ENCODE peak calls at places on chromosomes 6 and 20, in six cellular contexts. T, Y, R, J, A and K are unnamed samples.
A peak's percentile ranks its signal among the peaks of the same experiment; 100 is the strongest.

GRCh38 chr20:22446613-22447447 is 137.5 kb downstream of the FOXA2 start:
- DNase-seq in R (no peak), J (no peak), T (no peak), A (no peak), Y (no peak), K (no peak)

GRCh38 chr20:19672498-19672897 is 85.6 kb upstream of the RIN2 start:
- DNase-seq in T (no peak), Y (no peak), R (no peak), J (no peak), A (no peak), K (no peak)

GRCh38 chr6:97524846-97525245 is 241.8 kb upstream of the MMS22L start:
- DNase-seq in T (peak; percentile 85), A (no peak), R (no peak), J (peak; percentile 53), Y (no peak), K (peak; percentile 97)

GRCh38 chr6:21594427-21595264 is 1.1 kb downstream of the SOX4 start:
- DNase-seq in A (peak; percentile 72), J (no peak), R (peak; percentile 25), T (no peak), Y (peak; percentile 63), K (peak; percentile 68)

GRCh38 chr6:79403525-79403924 is 133.7 kb downstream of the LCA5 start:
- DNase-seq in Y (no peak), A (no peak), J (no peak), T (no peak), R (no peak), K (no peak)

GRCh38 chr6:44332585-44332984 is 9.9 kb upstream of the SPATS1 start:
- DNase-seq in A (peak; percentile 26), J (no peak), R (no peak), Y (peak; percentile 10), T (no peak), K (no peak)

GRCh38 chr6:14824835-14825223 is 421.0 kb upstream of the JARID2 start:
- DNase-seq in Y (no peak), T (no peak), A (no peak), J (no peak), R (no peak), K (peak; percentile 79)

GRCh38 chr6:67629268-67629667 is 1005.8 kb upstream of the ADGRB3 start:
- DNase-seq in Y (peak; percentile 1), A (peak; percentile 42), T (no peak), J (no peak), R (no peak), K (peak; percentile 62)

GRCh38 chr20:55880361-55880760 is 125.0 kb downstream of the CBLN4 start:
- DNase-seq in T (no peak), A (no peak), Y (no peak), J (no peak), R (no peak), K (no peak)

GRCh38 chr6:146543211-146543939 is at the start of gene RAB32:
- DNase-seq in R (peak; percentile 93), J (peak; percentile 85), Y (peak; percentile 95), T (peak; percentile 85), A (peak; percentile 95), K (peak; percentile 96)

GRCh38 chr6:24329022-24329421 is 28.8 kb downstream of the DCDC2 start:
- DNase-seq in Y (no peak), R (no peak), T (no peak), A (no peak), J (no peak), K (no peak)

GRCh38 chr6:5471044-5471443 is 209.7 kb downstream of the FARS2 start:
- DNase-seq in A (peak; percentile 72), R (peak; percentile 25), J (no peak), T (peak; percentile 58), Y (peak; percentile 58), K (peak; percentile 65)

GRCh38 chr6:68313911-68314310 is 321.2 kb upstream of the ADGRB3 start:
- DNase-seq in R (no peak), A (peak; percentile 36), T (no peak), Y (no peak), J (no peak), K (peak; percentile 39)

GRCh38 chr6:148239777-148240462 is 102.7 kb upstream of the SASH1 start:
- DNase-seq in A (peak; percentile 43), J (no peak), T (no peak), R (peak; percentile 96), Y (no peak), K (no peak)

GRCh38 chr20:32560989-32561830 is 23.9 kb downstream of the NOL4L start:
- DNase-seq in R (no peak), A (peak; percentile 30), J (peak; percentile 62), T (no peak), Y (no peak), K (no peak)

GRCh38 chr6:6736753-6737654 is 148.5 kb downstream of the LY86 start:
- DNase-seq in T (peak; percentile 88), R (peak; percentile 60), A (no peak), J (peak; percentile 82), Y (no peak), K (peak; percentile 85)

GRCh38 chr6:98014791-98015201 is 731.8 kb upstream of the MMS22L start:
- DNase-seq in A (no peak), J (no peak), Y (no peak), T (no peak), R (no peak), K (peak; percentile 3)

GRCh38 chr20:10609276-10609675 is 64.5 kb downstream of the JAG1 start:
- DNase-seq in J (no peak), R (no peak), T (no peak), Y (peak; percentile 86), A (peak; percentile 53), K (no peak)

GRCh38 chr6:118788702-118789101 is 105.2 kb upstream of the ASF1A start:
- DNase-seq in T (peak; percentile 1), R (no peak), Y (no peak), A (no peak), J (no peak), K (no peak)

GRCh38 chr20:881051-881820 is 34.9 kb downstream of the ANGPT4 start:
- DNase-seq in Y (peak; percentile 31), T (no peak), A (peak; percentile 24), R (no peak), J (no peak), K (peak; percentile 48)

GRCh38 chr6:111987295-111987694 is 66.6 kb upstream of the CCN6 start:
- DNase-seq in T (no peak), A (no peak), J (no peak), R (peak; percentile 45), Y (peak; percentile 50), K (no peak)

GRCh38 chr20:20491110-20491783 is 123.3 kb downstream of the INSM1 start:
- DNase-seq in Y (peak; percentile 82), R (no peak), A (no peak), J (no peak), T (no peak), K (no peak)

GRCh38 chr6:150919938-150920337 is 54.4 kb downstream of the MTHFD1L start:
- DNase-seq in Y (no peak), R (no peak), J (no peak), T (no peak), A (no peak), K (no peak)

GRCh38 chr6:108068182-108068581 is 6.4 kb downstream of the OSTM1 start:
- DNase-seq in J (no peak), A (no peak), Y (no peak), R (no peak), T (no peak), K (no peak)

DNA sequence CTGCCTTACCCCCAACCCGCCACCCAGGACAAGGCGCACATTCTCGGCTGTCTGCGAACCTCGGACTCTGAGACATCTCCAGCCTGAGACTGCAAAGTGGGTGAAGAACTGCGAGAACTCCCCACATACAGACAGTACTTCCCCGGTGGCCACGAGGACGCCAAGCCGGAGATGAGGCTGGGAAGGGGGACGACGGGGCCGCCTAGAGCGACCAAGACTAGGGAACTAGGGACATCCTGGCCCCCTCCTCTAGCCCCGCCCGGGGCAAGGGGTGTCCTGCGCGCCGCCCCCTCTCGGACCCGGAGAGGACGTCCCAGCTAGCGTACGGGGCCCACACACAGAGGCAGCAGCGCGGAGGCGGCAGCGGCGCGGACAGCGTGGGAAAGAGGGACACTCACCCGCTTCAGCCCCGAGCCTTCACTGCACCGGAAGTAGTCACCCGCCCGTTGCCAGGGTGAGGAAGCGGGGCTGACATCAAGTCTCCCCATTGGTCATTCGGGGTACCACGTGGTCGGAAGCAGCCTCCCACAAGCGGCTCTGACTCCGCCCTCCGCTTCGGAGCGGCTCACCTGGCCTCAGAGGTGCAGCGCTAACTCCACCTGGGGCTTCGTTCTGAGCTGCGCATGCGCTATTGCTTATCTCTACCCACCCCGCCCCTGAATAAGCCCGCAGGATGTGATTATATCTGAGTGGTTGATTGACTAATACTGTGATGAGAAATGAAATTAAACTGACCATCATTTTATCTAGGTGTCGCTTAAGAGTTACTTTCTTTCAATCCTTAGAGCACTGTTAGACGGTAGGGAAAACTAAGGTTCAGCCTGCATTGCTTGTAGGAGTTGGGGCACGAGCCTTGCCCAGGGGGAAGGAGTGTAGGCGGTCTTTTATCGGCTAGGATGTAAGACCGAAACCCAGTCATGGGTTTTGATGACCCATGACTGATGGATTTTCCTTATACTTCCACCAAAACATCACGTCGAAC is at the start of gene TASP1:
- DNase-seq in T (peak; percentile 99), Y (peak; percentile 94), A (peak; percentile 96), J (peak; percentile 96), R (peak; percentile 100), K (peak; percentile 99)
- H3K18ac ChIP-seq in T (no peak within 1 kb of the TSS), Y (peak within 1 kb of the TSS; percentile 37), A (peak within 1 kb of the TSS; percentile 67), J (peak within 1 kb of the TSS; percentile 34), R (peak within 1 kb of the TSS; percentile 82), K (no peak within 1 kb of the TSS)

GRCh38 chr6:87408721-87409155 is 966 bp downstream of the CFAP206 start:
- DNase-seq in Y (no peak), A (no peak), T (no peak), R (peak; percentile 86), J (no peak), K (no peak)

GRCh38 chr6:87407531-87407895 is 259 bp upstream of the CFAP206 start:
- DNase-seq in R (no peak), A (peak; percentile 71), J (no peak), Y (peak; percentile 41), T (no peak), K (no peak)

GRCh38 chr6:87407896-87408720 is at the start of gene CFAP206:
- DNase-seq in R (peak; percentile 87), A (peak; percentile 88), T (peak; percentile 86), J (peak; percentile 89), Y (peak; percentile 80), K (peak; percentile 89)
- H3K18ac ChIP-seq in R (peak within 1 kb of the TSS; percentile 95), A (peak within 1 kb of the TSS; percentile 46), T (peak within 1 kb of the TSS; percentile 85), J (no peak within 1 kb of the TSS), Y (peak within 1 kb of the TSS; percentile 77), K (peak within 1 kb of the TSS; percentile 95)

GRCh38 chr20:24580855-24581254 is 111.4 kb downstream of the SYNDIG1 start:
- DNase-seq in Y (no peak), R (no peak), T (no peak), J (no peak), A (no peak), K (no peak)
- H3K18ac ChIP-seq in Y (no peak overlapping the region), R (no peak overlapping the region), T (no peak overlapping the region), J (no peak overlapping the region), A (no peak overlapping the region), K (no peak overlapping the region)

GRCh38 chr20:4162766-4163165 is 147.4 kb upstream of the RNF24 start:
- DNase-seq in Y (no peak), J (peak; percentile 40), A (no peak), R (no peak), T (no peak), K (no peak)
- H3K18ac ChIP-seq in Y (no peak overlapping the region), J (peak overlapping the region; percentile 24), A (peak overlapping the region; percentile 76), R (no peak overlapping the region), T (no peak overlapping the region), K (no peak overlapping the region)